ENCODE peak calls at places on chromosomes 12 and 14, in eight cellular contexts. R is left ventricle myocardium inferior, Y is endodermal cell, Z is brain microvascular endothelial cell, M is uterus, Q is BJ, D is HepG2, W is Peyer's patch. X is an unnamed sample.

GRCh38 chr14:94481468-94482131 is 5.6 kb upstream of the SERPINA9 start:
- DNase-seq in Y (no peak), Q (no peak), D (peak), R (no peak), W (peak), M (no peak), Z (peak), X (no peak)

GRCh38 chr14:61602733-61603077 is 92.6 kb upstream of the HIF1A start:
- DNase-seq in D (peak), M (no peak), Q (no peak), Y (no peak), Z (no peak), R (no peak), W (no peak), X (no peak)

GRCh38 chr12:58919271-58920101 is 818 bp downstream of the LRIG3 start:
- DNase-seq in W (peak), D (peak), Q (no peak), Z (peak), Y (peak), M (peak), R (no peak), X (peak)

GRCh38 chr14:77033622-77034521 is 5.4 kb upstream of the IRF2BPL start:
- DNase-seq in R (peak), W (peak), Z (peak), Y (peak), M (peak), Q (no peak), D (peak), X (peak)

GRCh38 chr12:6570264-6570887 is 2.3 kb upstream of the NOP2 start:
- DNase-seq in M (peak), W (peak), Z (no peak), Q (no peak), R (no peak), Y (peak), D (peak), X (no peak)

GRCh38 chr12:11755311-11755930 is 105.9 kb downstream of the ETV6 start:
- DNase-seq in R (no peak), Z (no peak), Y (no peak), W (no peak), Q (no peak), M (no peak), D (no peak), X (no peak)

GRCh38 chr12:67531051-67531450 is 117.5 kb upstream of the DYRK2 start:
- DNase-seq in M (no peak), D (no peak), W (no peak), Z (no peak), Y (no peak), Q (no peak), R (no peak), X (no peak)

GRCh38 chr14:103675957-103676356 is 39.3 kb downstream of the XRCC3 start:
- DNase-seq in W (no peak), Y (no peak), R (no peak), M (no peak), D (no peak), Q (no peak), Z (no peak), X (no peak)

GRCh38 chr14:50342211-50343080 is 30.3 kb downstream of the DMAC2L start:
- DNase-seq in Z (peak), Y (peak), Q (peak), D (peak), W (peak), M (peak), R (peak), X (no peak)

GRCh38 chr12:120231316-120232011 is 30.6 kb upstream of the RPLP0 start:
- DNase-seq in Y (peak), R (peak), Z (peak), Q (peak), W (peak), M (peak), D (peak), X (peak)

GRCh38 chr12:76878045-76878898 is 547 bp downstream of the CSRP2 start:
- DNase-seq in R (no peak), D (peak), Y (peak), Q (no peak), M (peak), Z (no peak), W (no peak), X (no peak)

GRCh38 chr14:74945852-74946658 is 9.3 kb downstream of the PGF start:
- DNase-seq in Y (peak), W (peak), Z (peak), D (peak), M (peak), R (peak), Q (no peak), X (peak)

GRCh38 chr12:69514111-69514510 is 43.9 kb downstream of the FRS2 start:
- DNase-seq in D (no peak), Z (no peak), Q (no peak), R (no peak), Y (no peak), M (no peak), W (no peak), X (no peak)

GRCh38 chr12:124318336-124319020 is 23.6 kb downstream of the RFLNA start:
- DNase-seq in W (no peak), M (no peak), Y (peak), Q (no peak), Z (no peak), D (no peak), R (no peak), X (no peak)

GRCh38 chr12:71592841-71593240 is 70.8 kb downstream of the ZFC3H1 start:
- DNase-seq in Q (no peak), Y (no peak), M (no peak), R (no peak), W (no peak), D (no peak), Z (no peak), X (no peak)

GRCh38 chr12:128365032-128365431 is 98.1 kb downstream of the TMEM132C start:
- DNase-seq in M (no peak), Q (no peak), W (no peak), D (no peak), Y (no peak), R (no peak), Z (no peak), X (no peak)

GRCh38 chr12:92629349-92630065 is 73.3 kb upstream of the PLEKHG7 start:
- DNase-seq in Q (no peak), D (no peak), W (no peak), R (no peak), Y (no peak), Z (peak), M (no peak), X (no peak)

GRCh38 chr12:107393043-107393725 is 292.4 kb upstream of the PWP1 start:
- DNase-seq in Q (no peak), Y (no peak), W (no peak), D (no peak), Z (no peak), R (no peak), M (no peak), X (no peak)

GRCh38 chr12:7144414-7145120 is 14.4 kb downstream of the CLSTN3 start:
- DNase-seq in R (no peak), Y (no peak), M (no peak), W (peak), D (no peak), Q (no peak), Z (no peak), X (no peak)

GRCh38 chr12:19222566-19222965 is 93.0 kb downstream of the PLEKHA5 start:
- DNase-seq in D (no peak), Q (no peak), W (no peak), R (no peak), Y (no peak), M (no peak), Z (no peak), X (no peak)

GRCh38 chr14:105201156-105201927 is 20.2 kb upstream of the NUDT14 start:
- DNase-seq in Q (no peak), Y (peak), M (no peak), W (no peak), Z (no peak), R (no peak), D (no peak), X (no peak)

GRCh38 chr14:53180272-53181221 is 27.4 kb upstream of the DDHD1 start:
- DNase-seq in Z (peak), W (no peak), M (no peak), R (no peak), D (peak), Q (no peak), Y (peak), X (no peak)

GRCh38 chr12:26188132-26188531 is 7.2 kb upstream of the SSPN start:
- DNase-seq in Z (peak), R (no peak), Q (peak), M (no peak), W (no peak), D (no peak), Y (no peak), X (no peak)

GRCh38 chr14:91246051-91246852 is 1.7 kb upstream of the GPR68 start:
- DNase-seq in M (no peak), Z (no peak), Q (no peak), D (no peak), W (peak), Y (no peak), R (no peak), X (no peak)

GRCh38 chr12:27285395-27285794 is 41.3 kb downstream of the STK38L start:
- DNase-seq in M (no peak), Q (no peak), R (no peak), W (no peak), D (no peak), Z (peak), Y (no peak), X (no peak)

GRCh38 chr12:41663487-41664258 is 475.6 kb downstream of the PDZRN4 start:
- DNase-seq in Q (peak), M (no peak), D (peak), Z (no peak), Y (peak), W (no peak), R (no peak), X (no peak)

GRCh38 chr12:32558941-32559340 is 120.2 kb upstream of the DNM1L start:
- DNase-seq in Q (peak), M (no peak), D (no peak), Y (no peak), R (no peak), Z (no peak), W (no peak), X (no peak)

GRCh38 chr14:99683619-99684355 is at the start of gene CYP46A1:
- DNase-seq in Q (peak), Z (peak), Y (peak), M (peak), D (peak), R (peak), W (peak), X (peak)

GRCh38 chr12:19886805-19887105 is 447.5 kb downstream of the AEBP2 start:
- DNase-seq in R (no peak), W (no peak), Z (no peak), D (no peak), M (no peak), Q (no peak), Y (no peak), X (no peak)

GRCh38 chr14:69886843-69887242 is 7.6 kb downstream of the SMOC1 start:
- DNase-seq in Y (no peak), R (no peak), Z (peak), D (no peak), Q (no peak), M (no peak), W (no peak), X (no peak)

GRCh38 chr12:116528067-116528466 is 31.1 kb upstream of the MAP1LC3B2 start:
- DNase-seq in D (no peak), Y (no peak), R (no peak), Q (no peak), W (no peak), M (no peak), Z (no peak), X (no peak)

GRCh38 chr14:102235275-102235897 is 69.6 kb downstream of the MOK start:
- DNase-seq in D (peak), Z (peak), Q (peak), M (peak), W (peak), R (peak), Y (peak), X (peak)

GRCh38 chr12:49673446-49674317 is 33.5 kb downstream of the FMNL3 start:
- DNase-seq in R (peak), M (peak), D (peak), W (peak), Y (peak), Q (peak), Z (peak), X (peak)

GRCh38 chr12:69779928-69780327 is 41.3 kb downstream of the RAB3IP start:
- DNase-seq in Y (peak), Z (peak), R (no peak), W (peak), D (no peak), Q (no peak), M (no peak), X (no peak)

DNA sequence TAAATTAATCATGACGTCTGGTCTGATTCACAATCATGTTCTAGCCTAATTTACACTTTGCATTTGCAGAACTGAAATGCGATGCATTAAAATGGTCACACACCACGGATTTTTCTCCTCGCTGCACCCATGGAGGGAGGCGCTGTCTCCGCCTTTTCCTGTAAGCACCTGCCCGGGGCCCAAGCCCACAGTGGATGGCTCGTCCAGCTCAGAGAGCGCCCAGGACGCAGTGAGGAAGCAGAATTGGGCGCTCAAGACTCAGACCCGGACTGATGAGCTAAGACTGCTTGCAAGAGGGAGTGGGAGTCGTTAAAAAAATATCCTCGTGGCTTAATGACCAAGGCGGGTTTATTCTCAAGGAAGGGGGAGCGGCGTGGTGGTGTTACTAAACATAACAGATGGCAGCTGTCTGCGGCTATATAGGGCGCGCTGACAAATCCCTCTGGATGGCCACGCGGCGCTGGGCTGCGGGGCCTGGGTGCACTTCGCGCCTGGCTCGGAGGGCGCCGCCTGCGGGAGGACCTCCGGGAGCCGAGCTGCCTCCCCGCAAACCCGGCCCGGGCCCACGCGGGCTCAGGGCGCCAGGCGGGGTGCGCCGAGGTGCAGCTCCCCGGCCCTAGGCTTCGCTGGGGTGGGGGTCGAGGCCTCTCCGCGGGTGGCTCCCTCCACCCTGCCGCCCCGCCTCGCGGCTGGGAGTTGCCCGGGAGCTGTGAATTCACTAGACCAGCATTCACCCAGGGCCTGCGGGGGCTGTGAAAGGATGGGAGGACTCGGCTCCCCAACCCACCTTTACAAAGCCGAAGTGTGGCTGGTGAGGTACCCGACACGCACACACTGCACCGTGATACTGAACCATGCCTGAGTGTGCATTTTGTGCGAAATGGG is 78.7 kb downstream of the PPM1A start:
- DNase-seq in Q (no peak), Z (peak), W (peak), Y (peak), M (peak), R (peak), D (no peak), X (no peak)
- TF ChIP-seq CTCF in Q (no peak), Z (peak), W (no peak), Y (peak), M (no peak), R (peak), D (no peak), X (no peak)

GRCh38 chr14:68172216-68172615 is 352.6 kb downstream of the RAD51B start:
- DNase-seq in M (no peak), Q (no peak), R (no peak), D (peak), Y (no peak), Z (no peak), W (no peak), X (no peak)
- H3K4me3 ChIP-seq in M (no peak), Q (no peak), R (no peak), D (peak), Y (no peak), Z (no peak), W (no peak), X (no peak)

GRCh38 chr14:96730386-96730785 is 66.8 kb upstream of the VRK1 start:
- DNase-seq in R (no peak), Z (no peak), Q (no peak), W (no peak), D (no peak), M (no peak), Y (no peak), X (no peak)

GRCh38 chr14:96727490-96727889 is 69.7 kb upstream of the VRK1 start:
- DNase-seq in W (no peak), M (no peak), Q (no peak), Y (no peak), D (no peak), Z (no peak), R (no peak), X (no peak)

GRCh38 chr14:96727076-96727475 is 70.1 kb upstream of the VRK1 start:
- DNase-seq in R (no peak), Z (no peak), W (no peak), D (no peak), M (no peak), Q (no peak), Y (no peak), X (no peak)

GRCh38 chr14:96725232-96725631 is 72.0 kb upstream of the VRK1 start:
- DNase-seq in Q (no peak), W (no peak), Y (no peak), Z (no peak), D (no peak), M (no peak), R (no peak), X (no peak)

DNA sequence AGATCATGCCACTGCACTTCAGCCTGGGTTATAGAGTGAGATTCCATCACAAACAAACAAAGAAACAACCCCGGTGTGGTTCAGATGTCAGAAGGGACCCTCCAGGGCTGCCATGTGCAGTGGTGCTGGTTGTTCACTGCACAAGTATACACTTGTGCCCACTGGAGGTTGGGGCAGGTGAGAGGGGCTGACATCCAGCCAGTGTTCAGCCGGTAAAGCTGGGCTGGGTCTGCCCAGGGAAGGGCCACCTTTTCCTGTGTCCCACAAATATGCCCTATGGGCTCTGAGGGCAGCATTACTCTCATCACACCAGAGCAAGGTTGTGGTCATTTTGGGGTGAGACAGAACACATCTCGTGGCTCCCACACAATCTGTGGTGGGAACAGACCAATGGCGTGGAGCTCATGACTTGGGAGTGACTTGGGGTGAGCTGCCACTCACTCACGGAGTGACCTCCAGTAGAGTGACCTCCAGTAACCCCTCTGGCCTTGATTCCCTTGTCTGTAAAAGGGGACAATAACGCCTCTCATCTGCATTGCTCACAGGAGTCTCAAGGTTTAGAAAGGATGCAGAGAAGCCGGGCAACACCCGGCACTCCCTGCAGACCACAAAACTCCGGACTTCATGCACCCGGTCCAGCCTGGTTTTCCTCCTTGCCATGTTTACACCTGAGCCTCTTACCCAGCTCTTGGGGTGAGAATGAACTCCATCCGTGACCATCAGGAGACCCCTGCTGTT is 69.0 kb upstream of the VRK1 start:
- DNase-seq in R (no peak), Q (no peak), D (no peak), Y (no peak), W (no peak), Z (no peak), M (no peak), X (no peak)
- TF ChIP-seq CTCF in R (no peak), Q (no peak), D (no peak), Y (no peak), W (no peak), Z (no peak), M (no peak), X (no peak)

DNA sequence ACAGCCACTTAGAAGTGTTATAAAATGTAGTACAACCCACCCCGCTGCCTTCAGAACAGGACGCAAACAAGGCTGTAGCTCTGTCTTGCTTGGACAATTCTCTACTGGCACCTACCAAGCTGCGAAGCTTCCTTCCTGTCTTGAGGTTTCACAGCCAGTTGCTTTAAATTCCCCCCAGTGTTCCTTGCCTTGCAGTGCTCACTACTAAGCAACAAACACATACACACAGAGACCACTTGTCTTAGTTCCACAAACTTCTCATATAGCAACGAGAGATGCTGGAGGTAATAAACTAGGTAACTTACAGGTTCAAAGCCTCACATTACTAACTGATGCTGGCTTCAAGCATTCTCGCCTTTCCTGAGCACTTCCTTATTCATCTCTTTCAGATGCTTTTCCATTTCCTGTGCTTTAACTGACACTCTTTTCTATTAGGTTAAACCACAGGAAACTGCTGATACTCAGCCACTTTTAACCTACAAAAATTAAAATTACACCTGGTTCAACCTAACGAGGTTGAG is 91.5 kb upstream of the PTGDR start:
- DNase-seq in Z (no peak), D (no peak), Y (no peak), Q (no peak), W (peak), R (no peak), M (no peak), X (no peak)
- H3K4me3 ChIP-seq in Z (no peak), D (no peak), Y (no peak), Q (no peak), W (no peak), R (no peak), M (no peak), X (no peak)

GRCh38 chr14:97180304-97181200 is 383.4 kb downstream of the VRK1 start:
- DNase-seq in W (no peak), Y (peak), R (no peak), Z (peak), D (peak), Q (no peak), M (no peak), X (no peak)
- TF ChIP-seq CTCF in W (no peak), Y (no peak), R (no peak), Z (peak), D (no peak), Q (no peak), M (no peak), X (no peak)

DNA sequence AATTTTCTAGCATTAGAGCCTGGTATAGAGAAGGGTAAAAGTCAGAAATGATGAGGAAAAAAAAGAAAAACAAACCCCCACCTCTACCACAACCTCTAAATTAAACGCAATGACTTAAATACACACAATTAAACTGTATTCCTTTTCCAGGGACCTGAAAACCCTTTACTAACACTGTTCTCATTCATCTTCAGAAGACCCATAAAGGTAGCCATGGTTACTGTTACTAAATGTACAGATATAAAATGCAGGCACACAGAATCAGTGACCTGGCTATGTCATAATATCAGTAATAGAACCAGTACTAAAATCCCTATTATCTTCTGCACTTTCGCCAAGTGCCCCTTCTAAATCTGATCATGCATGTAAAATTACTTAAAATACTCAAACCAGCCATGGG is 1.4 kb downstream of the ACIN1 start:
- DNase-seq in Y (no peak), R (no peak), Q (no peak), D (no peak), Z (no peak), W (no peak), M (no peak), X (no peak)
- H3K4me3 ChIP-seq in Y (peak), R (peak), Q (peak), D (peak), Z (peak), W (no peak), M (no peak), X (no peak)

X was measured in lung.